ENCODE peak calls at places on chromosomes 11 and 22, in eight cellular contexts. Z is kidney epithelial cell; B is stimulated activated naive CD8-positive, alpha-beta T cell treated with anti-CD3 and anti-CD28 coated beads, Interleukin-15, amount 100 ng/mL, for 72 hours; R is aorta; E is cardiac fibroblast; M is AG09309; F is GM12892; Q is ovary. G is an unnamed sample.

GRCh38 chr11:73330569-73331093 is 22.6 kb downstream of the ARHGEF17 start:
- DNase-seq in Z (no peak), B (no peak), R (no peak), E (peak; percentile 51), M (no peak), F (no peak), Q (no peak), G (no peak)

GRCh38 chr11:134751161-134751560 is 339.1 kb upstream of the B3GAT1 start:
- DNase-seq in Z (no peak), B (no peak), R (peak; percentile 40), E (no peak), M (no peak), F (no peak), Q (no peak), G (no peak)

GRCh38 chr22:22362939-22363338 is 118.4 kb downstream of the VPREB1 start:
- DNase-seq in Z (no peak), B (no peak), R (no peak), E (no peak), M (no peak), F (no peak), Q (no peak), G (no peak)

GRCh38 chr11:69000391-69000790 is 12.7 kb downstream of the MRGPRF start:
- DNase-seq in Z (no peak), B (no peak), R (peak; percentile 45), E (no peak), M (no peak), F (peak; percentile 2), Q (no peak), G (no peak)

GRCh38 chr11:64566042-64566914 is 24.7 kb upstream of the SLC22A12 start:
- DNase-seq in Z (peak; percentile 59), B (peak; percentile 47), R (no peak), E (peak; percentile 77), M (peak; percentile 39), F (no peak), Q (peak; percentile 86), G (peak; percentile 16)

GRCh38 chr22:34812631-34813030 is 253.3 kb upstream of the ISX start:
- DNase-seq in Z (peak; percentile 81), B (no peak), R (no peak), E (no peak), M (no peak), F (no peak), Q (no peak), G (no peak)

GRCh38 chr11:116176484-116177005 is 596.2 kb downstream of the BUD13 start:
- DNase-seq in Z (no peak), B (no peak), R (no peak), E (no peak), M (no peak), F (no peak), Q (no peak), G (no peak)

GRCh38 chr11:121451178-121451981 is 734 bp upstream of the SORL1 start:
- DNase-seq in Z (no peak), B (no peak), R (no peak), E (no peak), M (no peak), F (no peak), Q (no peak), G (no peak)

GRCh38 chr11:63547076-63547475 is 10.5 kb downstream of the PLAAT4 start:
- DNase-seq in Z (no peak), B (no peak), R (no peak), E (no peak), M (no peak), F (no peak), Q (no peak), G (no peak)

GRCh38 chr22:48333323-48333763 is 1494.3 kb downstream of the BRD1 start:
- DNase-seq in Z (no peak), B (no peak), R (no peak), E (no peak), M (no peak), F (no peak), Q (no peak), G (no peak)

GRCh38 chr11:24295360-24295759 is 201.5 kb upstream of the LUZP2 start:
- DNase-seq in Z (no peak), B (no peak), R (no peak), E (no peak), M (no peak), F (no peak), Q (no peak), G (no peak)

GRCh38 chr11:104051806-104052205 is 15.4 kb downstream of the DDI1 start:
- DNase-seq in Z (no peak), B (no peak), R (no peak), E (no peak), M (no peak), F (no peak), Q (no peak), G (no peak)

GRCh38 chr22:38172489-38173155 is 9.0 kb downstream of the PLA2G6 start:
- DNase-seq in Z (no peak), B (peak; percentile 60), R (peak; percentile 89), E (peak; percentile 76), M (no peak), F (no peak), Q (peak; percentile 57), G (no peak)

GRCh38 chr11:8355418-8355742 is 91.7 kb upstream of the LMO1 start:
- DNase-seq in Z (no peak), B (no peak), R (peak; percentile 41), E (no peak), M (no peak), F (no peak), Q (no peak), G (no peak)

GRCh38 chr11:44277097-44278090 is 32.5 kb downstream of the ALX4 start:
- DNase-seq in Z (no peak), B (no peak), R (no peak), E (no peak), M (no peak), F (no peak), Q (no peak), G (no peak)

GRCh38 chr22:33210129-33210784 is 152.1 kb upstream of the SYN3 start:
- DNase-seq in Z (no peak), B (peak; percentile 19), R (no peak), E (peak; percentile 46), M (no peak), F (peak; percentile 58), Q (no peak), G (peak; percentile 12)

GRCh38 chr11:26227311-26227710 is 104.6 kb upstream of the ANO3 start:
- DNase-seq in Z (no peak), B (no peak), R (no peak), E (peak; percentile 96), M (peak; percentile 80), F (no peak), Q (no peak), G (no peak)

GRCh38 chr11:120058931-120059330 is 79.0 kb downstream of the TRIM29 start:
- DNase-seq in Z (no peak), B (no peak), R (no peak), E (no peak), M (no peak), F (no peak), Q (no peak), G (no peak)

GRCh38 chr11:27406498-27407354 is 43.7 kb upstream of the CCDC34 start:
- DNase-seq in Z (no peak), B (no peak), R (no peak), E (no peak), M (no peak), F (no peak), Q (no peak), G (no peak)

GRCh38 chr11:119754656-119755350 is 25.8 kb upstream of the NECTIN1 start:
- DNase-seq in Z (no peak), B (no peak), R (no peak), E (no peak), M (no peak), F (no peak), Q (no peak), G (no peak)

GRCh38 chr11:87259731-87260130 is 222.0 kb downstream of the TMEM135 start:
- DNase-seq in Z (no peak), B (no peak), R (no peak), E (no peak), M (no peak), F (no peak), Q (no peak), G (no peak)

GRCh38 chr11:70240337-70240736 is 30.2 kb upstream of the PPFIA1 start:
- DNase-seq in Z (no peak), B (no peak), R (no peak), E (no peak), M (no peak), F (no peak), Q (no peak), G (no peak)

GRCh38 chr22:24445481-24446290 is 18.3 kb downstream of the ADORA2A start:
- DNase-seq in Z (no peak), B (peak; percentile 38), R (no peak), E (no peak), M (no peak), F (no peak), Q (peak; percentile 5), G (no peak)

GRCh38 chr11:17483505-17483904 is 6.9 kb upstream of the ABCC8 start:
- DNase-seq in Z (no peak), B (no peak), R (no peak), E (no peak), M (no peak), F (no peak), Q (no peak), G (no peak)

GRCh38 chr11:1988667-1989317 is 8.8 kb downstream of the H19 start:
- DNase-seq in Z (no peak), B (peak; percentile 2), R (peak; percentile 7), E (no peak), M (no peak), F (no peak), Q (peak; percentile 38), G (no peak)

GRCh38 chr11:119460582-119460981 is 37.6 kb upstream of the THY1 start:
- DNase-seq in Z (no peak), B (no peak), R (no peak), E (peak; percentile 26), M (peak; percentile 83), F (no peak), Q (no peak), G (no peak)

GRCh38 chr11:126700773-126701554 is 299.6 kb downstream of the KIRREL3 start:
- DNase-seq in Z (no peak), B (no peak), R (no peak), E (no peak), M (no peak), F (no peak), Q (no peak), G (no peak)